ENCODE peak calls at places on chromosomes 2 and 18, in four cellular contexts. One of them, this sample, is unnamed. For H3K4me1, the result is how much of the 10 kb centered on the place peaks cover.

GRCh38 chr2:28751956-28752607 is 452 bp downstream of the PPP1CB start:
- DNase-seq in neural progenitor cell: peak
- DNase-seq in mucosa of descending colon: no peak
- DNase-seq in fibroblast of lung: no peak
- DNase-seq in this sample: peak

GRCh38 chr2:43107679-43108078 is 118.7 kb downstream of the ZFP36L2 start:
- DNase-seq in mucosa of descending colon: no peak
- DNase-seq in fibroblast of lung: no peak
- DNase-seq in neural progenitor cell: no peak
- DNase-seq in this sample: no peak

GRCh38 chr2:152632736-152633135 is 84.5 kb downstream of the PRPF40A start:
- DNase-seq in neural progenitor cell: no peak
- DNase-seq in fibroblast of lung: peak
- DNase-seq in mucosa of descending colon: no peak
- DNase-seq in this sample: no peak

GRCh38 chr18:24924066-24924716 is 427.8 kb downstream of the ZNF521 start:
- DNase-seq in fibroblast of lung: no peak
- DNase-seq in neural progenitor cell: peak
- DNase-seq in mucosa of descending colon: no peak
- DNase-seq in this sample: no peak

GRCh38 chr18:13318644-13319501 is 100.3 kb downstream of the LDLRAD4 start:
- DNase-seq in neural progenitor cell: no peak
- DNase-seq in mucosa of descending colon: no peak
- DNase-seq in fibroblast of lung: peak
- DNase-seq in this sample: no peak

GRCh38 chr2:38013158-38013752 is 62.7 kb downstream of the CYP1B1 start:
- DNase-seq in fibroblast of lung: peak
- DNase-seq in mucosa of descending colon: no peak
- DNase-seq in neural progenitor cell: no peak
- DNase-seq in this sample: no peak

GRCh38 chr18:59556265-59556664 is 141.0 kb downstream of the CCBE1 start:
- DNase-seq in mucosa of descending colon: no peak
- DNase-seq in neural progenitor cell: no peak
- DNase-seq in fibroblast of lung: peak
- DNase-seq in this sample: no peak

GRCh38 chr2:207993141-207993763 is 32.1 kb downstream of the PLEKHM3 start:
- DNase-seq in neural progenitor cell: no peak
- DNase-seq in mucosa of descending colon: no peak
- DNase-seq in fibroblast of lung: peak
- DNase-seq in this sample: no peak

GRCh38 chr18:67695684-67696083 is 179.2 kb upstream of the DSEL start:
- DNase-seq in neural progenitor cell: no peak
- DNase-seq in fibroblast of lung: no peak
- DNase-seq in mucosa of descending colon: no peak
- DNase-seq in this sample: no peak

GRCh38 chr2:223057545-223057944 is 5.6 kb downstream of the KCNE4 start:
- DNase-seq in mucosa of descending colon: no peak
- DNase-seq in fibroblast of lung: no peak
- DNase-seq in neural progenitor cell: no peak
- DNase-seq in this sample: peak

GRCh38 chr2:200702646-200703118 is 109.0 kb upstream of the BZW1 start:
- DNase-seq in neural progenitor cell: no peak
- DNase-seq in fibroblast of lung: no peak
- DNase-seq in mucosa of descending colon: no peak
- DNase-seq in this sample: no peak

GRCh38 chr2:157441072-157441454 is 2.8 kb downstream of the CYTIP start:
- DNase-seq in fibroblast of lung: no peak
- DNase-seq in mucosa of descending colon: no peak
- DNase-seq in neural progenitor cell: no peak
- DNase-seq in this sample: no peak

GRCh38 chr2:207772081-207772843 is 2.6 kb upstream of the FZD5 start:
- DNase-seq in fibroblast of lung: peak
- DNase-seq in mucosa of descending colon: no peak
- DNase-seq in neural progenitor cell: no peak
- DNase-seq in this sample: peak

GRCh38 chr2:238869293-238870124 is 21.6 kb downstream of the TWIST2 start:
- DNase-seq in mucosa of descending colon: no peak
- DNase-seq in neural progenitor cell: no peak
- DNase-seq in fibroblast of lung: peak
- DNase-seq in this sample: no peak

GRCh38 chr2:105802587-105802986 is 57.9 kb downstream of the NCK2 start:
- DNase-seq in mucosa of descending colon: no peak
- DNase-seq in neural progenitor cell: no peak
- DNase-seq in fibroblast of lung: no peak
- DNase-seq in this sample: no peak

GRCh38 chr2:185433824-185434223 is 304.8 kb upstream of the FSIP2 start:
- DNase-seq in neural progenitor cell: no peak
- DNase-seq in mucosa of descending colon: no peak
- DNase-seq in fibroblast of lung: peak
- DNase-seq in this sample: peak

GRCh38 chr2:68992933-68993332 is 18.5 kb downstream of the GKN1 start:
- DNase-seq in mucosa of descending colon: no peak
- DNase-seq in fibroblast of lung: no peak
- DNase-seq in neural progenitor cell: no peak
- DNase-seq in this sample: no peak

GRCh38 chr2:216391401-216391800 is 19.1 kb upstream of the MARCHF4 start:
- DNase-seq in fibroblast of lung: peak
- DNase-seq in mucosa of descending colon: no peak
- DNase-seq in neural progenitor cell: no peak
- DNase-seq in this sample: no peak

GRCh38 chr18:57621252-57621607 is 406 bp downstream of the NARS1 start:
- DNase-seq in mucosa of descending colon: no peak
- DNase-seq in fibroblast of lung: no peak
- DNase-seq in neural progenitor cell: no peak
- DNase-seq in this sample: no peak

GRCh38 chr2:182015334-182016109 is 29.9 kb downstream of the PPP1R1C start:
- DNase-seq in mucosa of descending colon: no peak
- DNase-seq in neural progenitor cell: no peak
- DNase-seq in fibroblast of lung: peak
- DNase-seq in this sample: no peak

GRCh38 chr2:30761226-30761625 is 46.0 kb downstream of the CAPN13 start:
- DNase-seq in neural progenitor cell: no peak
- DNase-seq in fibroblast of lung: no peak
- DNase-seq in mucosa of descending colon: no peak
- DNase-seq in this sample: no peak

GRCh38 chr2:11140492-11140891 is 14.8 kb upstream of the SLC66A3 start:
- DNase-seq in mucosa of descending colon: no peak
- DNase-seq in fibroblast of lung: peak
- DNase-seq in neural progenitor cell: no peak
- DNase-seq in this sample: no peak

GRCh38 chr18:41974661-41975286 is 19.7 kb downstream of the PIK3C3 start:
- DNase-seq in fibroblast of lung: peak
- DNase-seq in mucosa of descending colon: no peak
- DNase-seq in neural progenitor cell: no peak
- DNase-seq in this sample: no peak

GRCh38 chr2:70678576-70679143 is 89.3 kb downstream of the ADD2 start:
- DNase-seq in mucosa of descending colon: no peak
- DNase-seq in neural progenitor cell: no peak
- DNase-seq in fibroblast of lung: no peak
- DNase-seq in this sample: no peak

GRCh38 chr2:112910219-112910618 is 746 bp upstream of the IL37 start:
- DNase-seq in neural progenitor cell: no peak
- DNase-seq in fibroblast of lung: no peak
- DNase-seq in mucosa of descending colon: no peak
- DNase-seq in this sample: no peak

GRCh38 chr18:27871731-27872130 is 305.2 kb downstream of the CDH2 start:
- DNase-seq in fibroblast of lung: no peak
- DNase-seq in mucosa of descending colon: no peak
- DNase-seq in neural progenitor cell: no peak
- DNase-seq in this sample: no peak

GRCh38 chr18:9663377-9663776 is 44.7 kb upstream of the RAB31 start:
- DNase-seq in fibroblast of lung: no peak
- DNase-seq in neural progenitor cell: no peak
- DNase-seq in mucosa of descending colon: no peak
- DNase-seq in this sample: no peak

GRCh38 chr2:157810037-157810436 is 66.1 kb downstream of the ACVR1 start:
- DNase-seq in mucosa of descending colon: no peak
- DNase-seq in neural progenitor cell: no peak
- DNase-seq in fibroblast of lung: no peak
- DNase-seq in this sample: no peak

GRCh38 chr2:124798551-124798950 is 773.5 kb downstream of the CNTNAP5 start:
- DNase-seq in mucosa of descending colon: no peak
- DNase-seq in neural progenitor cell: no peak
- DNase-seq in fibroblast of lung: peak
- DNase-seq in this sample: no peak

GRCh38 chr2:20357588-20358394 is 7.1 kb upstream of the PUM2 start:
- DNase-seq in neural progenitor cell: no peak
- DNase-seq in mucosa of descending colon: no peak
- DNase-seq in fibroblast of lung: no peak
- DNase-seq in this sample: no peak

GRCh38 chr2:42300527-42300926 is 60.5 kb downstream of the COX7A2L start:
- DNase-seq in mucosa of descending colon: no peak
- DNase-seq in neural progenitor cell: no peak
- DNase-seq in fibroblast of lung: no peak
- DNase-seq in this sample: no peak

GRCh38 chr2:101846973-101847372 is 144.8 kb upstream of the IL1R2 start:
- DNase-seq in mucosa of descending colon: no peak
- DNase-seq in neural progenitor cell: no peak
- DNase-seq in fibroblast of lung: no peak
- DNase-seq in this sample: no peak
- H3K4me1 ChIP-seq in mucosa of descending colon: under half
- H3K4me1 ChIP-seq in neural progenitor cell: under half
- H3K4me1 ChIP-seq in fibroblast of lung: under half
- H3K4me1 ChIP-seq in this sample: under half

DNA sequence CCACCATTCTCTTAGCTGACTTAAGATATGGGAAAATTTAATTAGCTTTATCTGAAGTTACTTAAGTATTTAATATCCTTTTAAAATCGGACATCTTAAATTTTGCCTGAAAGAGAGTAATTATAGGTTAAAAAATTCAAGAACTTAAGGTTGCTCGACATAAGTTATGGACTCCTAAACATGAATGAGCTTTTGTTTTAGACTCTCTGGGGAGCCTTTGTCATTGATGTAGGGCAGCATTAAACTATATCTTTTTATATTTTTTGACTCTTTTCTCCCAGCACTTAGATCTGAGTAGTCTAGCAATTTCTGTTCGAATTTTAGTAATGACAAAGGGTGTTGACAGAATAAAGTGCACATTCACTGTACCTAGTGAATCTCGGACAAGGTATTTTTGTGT is 4.7 kb downstream of the PHLPP1 start:
- DNase-seq in mucosa of descending colon: no peak
- DNase-seq in fibroblast of lung: peak
- DNase-seq in neural progenitor cell: no peak
- DNase-seq in this sample: no peak
- H3K4me3 ChIP-seq in mucosa of descending colon: no peak
- H3K4me3 ChIP-seq in fibroblast of lung: no peak
- H3K4me3 ChIP-seq in neural progenitor cell: peak
- H3K4me3 ChIP-seq in this sample: peak

DNA sequence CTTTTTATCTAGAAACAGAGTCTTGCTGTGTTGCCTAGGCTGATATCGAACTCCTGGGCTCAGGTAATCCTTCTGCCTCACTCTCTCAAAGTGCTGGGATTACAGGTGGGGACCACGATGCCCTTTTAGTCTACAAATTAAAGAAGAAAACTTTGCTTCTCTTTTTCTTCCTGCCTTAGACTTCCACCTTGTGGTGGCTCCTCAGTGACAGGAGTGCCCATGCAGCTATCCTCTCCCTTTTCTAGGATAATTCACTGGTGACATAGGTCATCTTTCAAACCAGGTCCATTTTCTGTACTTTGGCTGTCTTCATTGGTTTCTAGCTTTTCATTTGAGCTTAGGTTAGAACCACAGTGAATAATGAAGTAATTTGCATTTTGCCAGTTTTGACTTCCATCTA is 13.6 kb downstream of the DCAF17 start:
- DNase-seq in mucosa of descending colon: no peak
- DNase-seq in neural progenitor cell: no peak
- DNase-seq in fibroblast of lung: no peak
- DNase-seq in this sample: no peak
- TF ChIP-seq CTCF in mucosa of descending colon: no peak
- TF ChIP-seq CTCF in neural progenitor cell: peak
- TF ChIP-seq CTCF in fibroblast of lung: no peak
- TF ChIP-seq CTCF in this sample: peak

GRCh38 chr2:14781148-14781547 is 148.6 kb downstream of the LRATD1 start:
- DNase-seq in neural progenitor cell: no peak
- DNase-seq in mucosa of descending colon: no peak
- DNase-seq in fibroblast of lung: no peak
- DNase-seq in this sample: no peak
- H3K4me1 ChIP-seq in neural progenitor cell: under half
- H3K4me1 ChIP-seq in mucosa of descending colon: under half
- H3K4me1 ChIP-seq in fibroblast of lung: under half
- H3K4me1 ChIP-seq in this sample: under half

GRCh38 chr2:118845843-118846666 is 1.4 kb downstream of the EN1 start:
- DNase-seq in fibroblast of lung: no peak
- DNase-seq in mucosa of descending colon: no peak
- DNase-seq in neural progenitor cell: peak
- DNase-seq in this sample: no peak
- H3K4me3 ChIP-seq in fibroblast of lung: no peak
- H3K4me3 ChIP-seq in mucosa of descending colon: no peak
- H3K4me3 ChIP-seq in neural progenitor cell: no peak
- H3K4me3 ChIP-seq in this sample: peak